ENCODE peak calls at places on chromosomes 5 and 9, in seven cellular contexts. A is GM23338; K is SJCRH30; V is effector memory CD4-positive, alpha-beta T cell; W is left ventricle myocardium inferior; P is pancreas; O is dorsolateral prefrontal cortex. F is an unnamed sample.

GRCh38 chr5:33079548-33079947 is 361.2 kb upstream of the TARS1 start:
- DNase-seq in K (no peak), O (no peak), V (no peak), P (no peak), W (no peak), A (no peak), F (no peak)

GRCh38 chr9:83036043-83036442 is 26.9 kb downstream of the RASEF start:
- DNase-seq in V (no peak), A (no peak), K (no peak), P (no peak), W (no peak), O (no peak), F (no peak)

GRCh38 chr5:82164957-82165698 is 113.0 kb downstream of the RPS23 start:
- DNase-seq in V (no peak), P (no peak), O (no peak), K (peak; percentile 43), A (peak; percentile 53), W (peak; percentile 15), F (no peak)

GRCh38 chr5:158875272-158875679 is 224.4 kb downstream of the EBF1 start:
- DNase-seq in A (no peak), V (no peak), K (no peak), P (no peak), O (no peak), W (no peak), F (no peak)

GRCh38 chr9:113361304-113362018 is 12.1 kb downstream of the BSPRY start:
- DNase-seq in P (no peak), O (no peak), K (peak; percentile 60), A (no peak), V (no peak), W (no peak), F (no peak)

GRCh38 chr9:121098567-121099198 is 23.9 kb downstream of the CNTRL start:
- DNase-seq in V (no peak), P (no peak), A (no peak), W (no peak), K (no peak), O (no peak), F (no peak)

GRCh38 chr5:143114481-143114880 is 289.0 kb downstream of the NR3C1 start:
- DNase-seq in O (no peak), K (peak; percentile 26), V (no peak), A (no peak), P (no peak), W (no peak), F (no peak)

GRCh38 chr9:132651259-132651658 is 18.5 kb downstream of the DDX31 start:
- DNase-seq in W (no peak), V (no peak), K (no peak), A (no peak), P (no peak), O (no peak), F (no peak)

GRCh38 chr5:10250804-10251276 is 760 bp downstream of the CCT5 start:
- DNase-seq in K (peak; percentile 17), V (no peak), O (no peak), A (no peak), P (no peak), W (no peak), F (no peak)

GRCh38 chr9:123232332-123232731 is 36.1 kb downstream of the STRBP start:
- DNase-seq in A (peak; percentile 53), O (no peak), P (no peak), K (no peak), W (no peak), V (no peak), F (no peak)

GRCh38 chr5:83750759-83751158 is 30.1 kb upstream of the HAPLN1 start:
- DNase-seq in O (no peak), A (no peak), W (no peak), P (no peak), V (no peak), K (no peak), F (no peak)

GRCh38 chr5:95555553-95555952 is 652 bp downstream of the ARSK start:
- DNase-seq in P (no peak), O (no peak), A (no peak), K (peak; percentile 11), W (no peak), V (no peak), F (no peak)

GRCh38 chr5:110321117-110321516 is 405.4 kb downstream of the TMEM232 start:
- DNase-seq in W (no peak), P (no peak), V (no peak), O (no peak), K (no peak), A (no peak), F (no peak)

GRCh38 chr5:138369706-138370105 is 17.2 kb downstream of the KDM3B start:
- DNase-seq in P (no peak), K (no peak), W (no peak), A (no peak), V (no peak), O (no peak), F (no peak)

GRCh38 chr9:69546265-69546664 is 125.9 kb downstream of the APBA1 start:
- DNase-seq in K (peak; percentile 85), W (no peak), O (no peak), V (no peak), P (no peak), A (peak; percentile 80), F (no peak)

GRCh38 chr9:95090871-95091573 is 226.5 kb downstream of the FANCC start:
- DNase-seq in K (peak; percentile 93), O (no peak), W (no peak), P (peak; percentile 59), V (no peak), A (no peak), F (no peak)

GRCh38 chr5:119105971-119106370 is 35.1 kb downstream of the DMXL1 start:
- DNase-seq in O (no peak), K (no peak), A (peak; percentile 18), P (no peak), W (no peak), V (no peak), F (no peak)

GRCh38 chr5:124599048-124599973 is 147.1 kb downstream of the ZNF608 start:
- DNase-seq in O (no peak), A (no peak), W (no peak), V (no peak), K (peak; percentile 81), P (no peak), F (no peak)

GRCh38 chr5:178460598-178461425 is 129.4 kb downstream of the COL23A1 start:
- DNase-seq in W (peak; percentile 82), V (no peak), O (peak; percentile 82), P (peak; percentile 87), A (peak; percentile 87), K (peak; percentile 68), F (peak; percentile 85)

GRCh38 chr9:642014-642413 is 199.5 kb upstream of the DMRT1 start:
- DNase-seq in V (no peak), A (no peak), P (no peak), K (peak; percentile 64), W (no peak), O (no peak), F (no peak)

GRCh38 chr9:108194154-108194553 is 661.6 kb downstream of the ACTL7B start:
- DNase-seq in A (no peak), V (no peak), P (no peak), W (no peak), K (no peak), O (no peak), F (no peak)

GRCh38 chr5:59099270-59099994 is 516.6 kb downstream of the RAB3C start:
- DNase-seq in A (no peak), W (no peak), K (no peak), V (peak; percentile 34), O (no peak), P (no peak), F (no peak)

GRCh38 chr5:104265531-104266130 is 703.0 kb upstream of the NUDT12 start:
- DNase-seq in O (no peak), W (no peak), V (no peak), P (no peak), A (peak; percentile 25), K (peak; percentile 39), F (no peak)

GRCh38 chr5:150000990-150001659 is 586 bp downstream of the HMGXB3 start:
- DNase-seq in W (peak; percentile 32), O (no peak), K (peak; percentile 34), V (peak; percentile 2), A (peak; percentile 71), P (peak; percentile 79), F (peak; percentile 76)
- H3K27ac ChIP-seq in W (peak overlapping the region; percentile 95), O (peak overlapping the region; percentile 78), K (peak overlapping the region; percentile 73), V (peak overlapping the region; percentile 64), A (peak overlapping the region; percentile 83), P (peak overlapping the region; percentile 86), F (peak overlapping the region; percentile 93)

DNA sequence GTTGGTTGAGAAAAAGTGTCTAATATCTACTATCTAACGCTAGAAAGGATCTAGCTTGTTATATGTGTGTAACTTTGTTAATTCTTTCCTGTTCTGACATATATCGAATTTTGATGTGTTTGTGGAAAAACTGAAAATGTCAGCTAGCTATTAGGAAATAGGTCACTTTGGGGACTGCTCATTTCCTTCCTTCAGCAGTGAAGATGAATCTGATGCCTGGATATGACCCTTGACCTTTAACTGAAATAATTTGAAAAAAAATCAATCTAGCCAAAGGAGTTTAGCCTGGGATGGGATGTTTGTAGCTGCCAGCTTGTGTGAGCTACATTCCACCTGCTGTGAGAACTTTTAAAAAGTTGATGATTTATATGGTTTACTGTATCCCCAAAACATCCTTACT is 66.8 kb downstream of the CD180 start:
- DNase-seq in P (no peak), V (no peak), A (no peak), K (no peak), W (no peak), O (no peak), F (no peak)
- H3K27ac ChIP-seq in P (no peak overlapping the region), V (no peak overlapping the region), A (no peak overlapping the region), K (no peak overlapping the region), W (no peak overlapping the region), O (no peak overlapping the region), F (no peak overlapping the region)

GRCh38 chr5:151213803-151214613 is 9.9 kb downstream of the CCDC69 start:
- DNase-seq in K (peak; percentile 54), W (peak; percentile 79), O (no peak), P (peak; percentile 61), V (peak; percentile 80), A (peak; percentile 65), F (peak; percentile 55)

GRCh38 chr5:151215546-151215880 is 8.4 kb downstream of the CCDC69 start:
- DNase-seq in V (no peak), O (no peak), K (no peak), W (no peak), A (no peak), P (no peak), F (no peak)

GRCh38 chr5:151212361-151212899 is 11.5 kb downstream of the CCDC69 start:
- DNase-seq in V (no peak), A (no peak), P (no peak), W (no peak), O (no peak), K (no peak), F (no peak)

GRCh38 chr5:151216781-151217180 is 7.1 kb downstream of the CCDC69 start:
- DNase-seq in O (no peak), K (no peak), V (no peak), W (no peak), A (no peak), P (no peak), F (no peak)

GRCh38 chr5:151214614-151215545 is 9.0 kb downstream of the CCDC69 start:
- DNase-seq in K (no peak), P (no peak), W (no peak), O (no peak), V (peak; percentile 12), A (no peak), F (no peak)
- H3K27ac ChIP-seq in K (no peak overlapping the region), P (peak overlapping the region; percentile 44), W (peak overlapping the region; percentile 89), O (no peak overlapping the region), V (peak overlapping the region; percentile 97), A (no peak overlapping the region), F (peak overlapping the region; percentile 10)

DNA sequence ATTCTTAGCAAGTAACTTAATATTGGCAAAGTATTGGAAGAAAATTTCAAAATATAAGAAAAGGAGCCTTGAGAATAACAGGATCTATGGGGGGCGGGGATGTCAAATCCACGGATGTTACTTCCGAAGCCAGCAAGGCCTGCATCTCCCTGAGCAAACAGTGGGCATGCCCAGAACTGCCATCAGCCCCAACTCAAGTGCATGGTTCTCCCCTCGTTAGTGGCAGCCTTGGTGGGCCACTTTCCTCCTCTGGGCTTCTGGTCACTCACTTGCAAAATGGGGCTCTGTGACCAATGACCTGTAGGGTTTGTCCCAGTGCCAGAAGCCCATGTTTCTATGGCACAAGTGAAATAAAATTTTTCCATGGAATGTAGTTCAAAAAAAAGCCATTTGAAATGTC is 27.2 kb upstream of the MED10 start:
- DNase-seq in A (no peak), P (no peak), K (no peak), V (no peak), W (no peak), O (no peak), F (no peak)
- H3K27ac ChIP-seq in A (no peak overlapping the region), P (no peak overlapping the region), K (no peak overlapping the region), V (no peak overlapping the region), W (no peak overlapping the region), O (no peak overlapping the region), F (no peak overlapping the region)

F was measured in ascending aorta.